ENCODE peak calls at places on chromosomes 4 and X, in eight cellular contexts. One of them, this sample, is unnamed.
A peak's percentile ranks its signal among the peaks of the same experiment; 100 is the strongest.

GRCh38 chr4:172173206-172173605 is 360.0 kb downstream of the GALNTL6 start:
- DNase-seq in right lobe of liver: no peak
- DNase-seq in tibial artery: no peak
- DNase-seq in cardiac fibroblast: no peak
- DNase-seq in AG04450: no peak
- DNase-seq in body of pancreas: no peak
- DNase-seq in A673: no peak
- DNase-seq in AG09309: no peak
- DNase-seq in this sample: no peak

GRCh38 chr4:91502365-91502764 is 801.4 kb upstream of the GRID2 start:
- DNase-seq in AG04450: no peak
- DNase-seq in right lobe of liver: no peak
- DNase-seq in A673: no peak
- DNase-seq in body of pancreas: no peak
- DNase-seq in AG09309: no peak
- DNase-seq in cardiac fibroblast: peak; percentile 16
- DNase-seq in tibial artery: no peak
- DNase-seq in this sample: no peak

GRCh38 chr4:11805837-11806236 is 377.1 kb upstream of the HS3ST1 start:
- DNase-seq in cardiac fibroblast: peak; percentile 89
- DNase-seq in AG09309: no peak
- DNase-seq in right lobe of liver: no peak
- DNase-seq in body of pancreas: no peak
- DNase-seq in tibial artery: no peak
- DNase-seq in A673: peak; percentile 2
- DNase-seq in AG04450: no peak
- DNase-seq in this sample: no peak

GRCh38 chr4:137980641-137981040 is 261.5 kb downstream of the SLC7A11 start:
- DNase-seq in body of pancreas: no peak
- DNase-seq in AG09309: no peak
- DNase-seq in tibial artery: no peak
- DNase-seq in A673: no peak
- DNase-seq in cardiac fibroblast: no peak
- DNase-seq in right lobe of liver: no peak
- DNase-seq in AG04450: no peak
- DNase-seq in this sample: no peak

GRCh38 chr4:137647375-137647774 is 115.1 kb upstream of the PCDH18 start:
- DNase-seq in AG04450: no peak
- DNase-seq in tibial artery: no peak
- DNase-seq in cardiac fibroblast: no peak
- DNase-seq in body of pancreas: no peak
- DNase-seq in A673: no peak
- DNase-seq in AG09309: no peak
- DNase-seq in right lobe of liver: no peak
- DNase-seq in this sample: no peak

GRCh38 chr4:37976513-37976912 is 16.3 kb downstream of the PTTG2 start:
- DNase-seq in A673: no peak
- DNase-seq in right lobe of liver: no peak
- DNase-seq in body of pancreas: no peak
- DNase-seq in cardiac fibroblast: peak; percentile 12
- DNase-seq in AG09309: no peak
- DNase-seq in AG04450: no peak
- DNase-seq in tibial artery: no peak
- DNase-seq in this sample: no peak

GRCh38 chr4:185463541-185463940 is 8.0 kb downstream of the CCDC110 start:
- DNase-seq in cardiac fibroblast: no peak
- DNase-seq in right lobe of liver: no peak
- DNase-seq in body of pancreas: no peak
- DNase-seq in tibial artery: no peak
- DNase-seq in AG09309: no peak
- DNase-seq in A673: no peak
- DNase-seq in AG04450: no peak
- DNase-seq in this sample: no peak

GRCh38 chrX:2854918-2855317 is 26.2 kb downstream of the GYG2 start:
- DNase-seq in right lobe of liver: no peak
- DNase-seq in tibial artery: no peak
- DNase-seq in AG09309: no peak
- DNase-seq in cardiac fibroblast: no peak
- DNase-seq in A673: no peak
- DNase-seq in AG04450: no peak
- DNase-seq in body of pancreas: no peak
- DNase-seq in this sample: no peak

GRCh38 chr4:52574036-52574435 is 85.1 kb downstream of the USP46 start:
- DNase-seq in right lobe of liver: no peak
- DNase-seq in AG09309: no peak
- DNase-seq in tibial artery: no peak
- DNase-seq in AG04450: no peak
- DNase-seq in A673: no peak
- DNase-seq in body of pancreas: no peak
- DNase-seq in cardiac fibroblast: no peak
- DNase-seq in this sample: no peak

GRCh38 chrX:1196436-1196835 is 16.0 kb downstream of the CRLF2 start:
- DNase-seq in A673: no peak
- DNase-seq in right lobe of liver: no peak
- DNase-seq in cardiac fibroblast: no peak
- DNase-seq in AG04450: no peak
- DNase-seq in tibial artery: no peak
- DNase-seq in body of pancreas: no peak
- DNase-seq in AG09309: no peak
- DNase-seq in this sample: no peak

GRCh38 chrX:152926279-152926678 is 28.4 kb downstream of the ZNF185 start:
- DNase-seq in AG09309: no peak
- DNase-seq in AG04450: no peak
- DNase-seq in body of pancreas: peak; percentile 85
- DNase-seq in tibial artery: no peak
- DNase-seq in cardiac fibroblast: peak; percentile 58
- DNase-seq in right lobe of liver: peak; percentile 57
- DNase-seq in A673: peak; percentile 86
- DNase-seq in this sample: peak; percentile 73

GRCh38 chr4:54678826-54679225 is 21.1 kb downstream of the KIT start:
- DNase-seq in tibial artery: no peak
- DNase-seq in AG04450: no peak
- DNase-seq in AG09309: no peak
- DNase-seq in body of pancreas: no peak
- DNase-seq in right lobe of liver: no peak
- DNase-seq in A673: peak; percentile 51
- DNase-seq in cardiac fibroblast: no peak
- DNase-seq in this sample: no peak

GRCh38 chr4:2651546-2651945 is 104.6 kb downstream of the TNIP2 start:
- DNase-seq in cardiac fibroblast: no peak
- DNase-seq in right lobe of liver: no peak
- DNase-seq in AG04450: no peak
- DNase-seq in A673: no peak
- DNase-seq in AG09309: no peak
- DNase-seq in body of pancreas: no peak
- DNase-seq in tibial artery: no peak
- DNase-seq in this sample: no peak

GRCh38 chrX:23898412-23898959 is 9.3 kb downstream of the APOO start:
- DNase-seq in tibial artery: no peak
- DNase-seq in right lobe of liver: no peak
- DNase-seq in cardiac fibroblast: peak; percentile 56
- DNase-seq in body of pancreas: no peak
- DNase-seq in AG04450: no peak
- DNase-seq in A673: no peak
- DNase-seq in AG09309: no peak
- DNase-seq in this sample: no peak

GRCh38 chr4:12724520-12724919 is 759.6 kb downstream of the RAB28 start:
- DNase-seq in body of pancreas: no peak
- DNase-seq in A673: peak; percentile 18
- DNase-seq in AG09309: no peak
- DNase-seq in cardiac fibroblast: peak; percentile 37
- DNase-seq in right lobe of liver: no peak
- DNase-seq in AG04450: no peak
- DNase-seq in tibial artery: no peak
- DNase-seq in this sample: no peak

GRCh38 chrX:47283015-47283771 is 50.4 kb downstream of the USP11 start:
- DNase-seq in AG09309: no peak
- DNase-seq in tibial artery: no peak
- DNase-seq in cardiac fibroblast: peak; percentile 63
- DNase-seq in right lobe of liver: no peak
- DNase-seq in body of pancreas: no peak
- DNase-seq in AG04450: no peak
- DNase-seq in A673: peak; percentile 40
- DNase-seq in this sample: peak; percentile 25

GRCh38 chr4:163164591-163164990 is 2.1 kb downstream of the NAF1 start:
- DNase-seq in A673: peak; percentile 15
- DNase-seq in cardiac fibroblast: peak; percentile 9
- DNase-seq in right lobe of liver: no peak
- DNase-seq in body of pancreas: no peak
- DNase-seq in AG09309: no peak
- DNase-seq in tibial artery: no peak
- DNase-seq in AG04450: no peak
- DNase-seq in this sample: no peak

GRCh38 chrX:109472939-109473713 is 8.8 kb downstream of the GUCY2F start:
- DNase-seq in tibial artery: no peak
- DNase-seq in body of pancreas: no peak
- DNase-seq in cardiac fibroblast: peak; percentile 38
- DNase-seq in AG04450: no peak
- DNase-seq in A673: peak; percentile 75
- DNase-seq in AG09309: no peak
- DNase-seq in right lobe of liver: no peak
- DNase-seq in this sample: no peak

GRCh38 chrX:152926923-152927322 is 29.1 kb downstream of the ZNF185 start:
- DNase-seq in A673: no peak
- DNase-seq in body of pancreas: no peak
- DNase-seq in AG09309: no peak
- DNase-seq in cardiac fibroblast: no peak
- DNase-seq in tibial artery: no peak
- DNase-seq in AG04450: no peak
- DNase-seq in right lobe of liver: no peak
- DNase-seq in this sample: no peak

GRCh38 chr4:61070269-61070668 is 129.9 kb upstream of the ADGRL3 start:
- DNase-seq in A673: no peak
- DNase-seq in AG04450: no peak
- DNase-seq in AG09309: no peak
- DNase-seq in body of pancreas: no peak
- DNase-seq in tibial artery: no peak
- DNase-seq in right lobe of liver: no peak
- DNase-seq in cardiac fibroblast: no peak
- DNase-seq in this sample: no peak

GRCh38 chrX:42948723-42949122 is 170.8 kb upstream of the PPP1R2C start:
- DNase-seq in cardiac fibroblast: no peak
- DNase-seq in A673: no peak
- DNase-seq in AG04450: no peak
- DNase-seq in tibial artery: no peak
- DNase-seq in AG09309: no peak
- DNase-seq in right lobe of liver: no peak
- DNase-seq in body of pancreas: no peak
- DNase-seq in this sample: no peak

GRCh38 chr4:6269651-6270511 is at the start of gene WFS1:
- DNase-seq in AG04450: peak; percentile 95
- DNase-seq in AG09309: peak; percentile 91
- DNase-seq in tibial artery: peak; percentile 100
- DNase-seq in right lobe of liver: peak; percentile 99
- DNase-seq in cardiac fibroblast: peak; percentile 99
- DNase-seq in body of pancreas: peak; percentile 99
- DNase-seq in A673: peak; percentile 99
- DNase-seq in this sample: peak; percentile 89

GRCh38 chr4:2264481-2265041 is 2.7 kb upstream of the MXD4 start:
- DNase-seq in AG09309: no peak
- DNase-seq in cardiac fibroblast: no peak
- DNase-seq in body of pancreas: peak; percentile 13
- DNase-seq in right lobe of liver: no peak
- DNase-seq in AG04450: no peak
- DNase-seq in A673: no peak
- DNase-seq in tibial artery: no peak
- DNase-seq in this sample: no peak

GRCh38 chrX:38166478-38167083 is 54.1 kb downstream of the SRPX start:
- DNase-seq in cardiac fibroblast: peak; percentile 39
- DNase-seq in AG09309: no peak
- DNase-seq in tibial artery: no peak
- DNase-seq in right lobe of liver: no peak
- DNase-seq in body of pancreas: peak; percentile 21
- DNase-seq in A673: peak; percentile 54
- DNase-seq in AG04450: no peak
- DNase-seq in this sample: no peak
- TF ChIP-seq CTCF in cardiac fibroblast: peak; percentile 20
- TF ChIP-seq CTCF in AG09309: peak; percentile 51
- TF ChIP-seq CTCF in tibial artery: peak; percentile 48
- TF ChIP-seq CTCF in right lobe of liver: peak; percentile 64
- TF ChIP-seq CTCF in body of pancreas: peak; percentile 64
- TF ChIP-seq CTCF in A673: peak; percentile 79
- TF ChIP-seq CTCF in AG04450: peak; percentile 44
- TF ChIP-seq CTCF in this sample: no peak

GRCh38 chr4:85952982-85953650 is 406.7 kb downstream of the MAPK10 start:
- DNase-seq in tibial artery: no peak
- DNase-seq in cardiac fibroblast: peak; percentile 29
- DNase-seq in AG09309: no peak
- DNase-seq in A673: no peak
- DNase-seq in body of pancreas: no peak
- DNase-seq in right lobe of liver: no peak
- DNase-seq in AG04450: no peak
- DNase-seq in this sample: no peak
- H3K4me3 ChIP-seq in tibial artery: no peak overlapping the region
- H3K4me3 ChIP-seq in cardiac fibroblast: no peak overlapping the region
- H3K4me3 ChIP-seq in AG09309: no peak overlapping the region
- H3K4me3 ChIP-seq in A673: no peak overlapping the region
- H3K4me3 ChIP-seq in body of pancreas: no peak overlapping the region
- H3K4me3 ChIP-seq in right lobe of liver: no peak overlapping the region
- H3K4me3 ChIP-seq in AG04450: no peak overlapping the region
- H3K4me3 ChIP-seq in this sample: no peak overlapping the region

GRCh38 chrX:138463476-138463875 is 248.0 kb downstream of the FGF13 start:
- DNase-seq in tibial artery: no peak
- DNase-seq in body of pancreas: no peak
- DNase-seq in A673: no peak
- DNase-seq in right lobe of liver: no peak
- DNase-seq in AG09309: no peak
- DNase-seq in cardiac fibroblast: no peak
- DNase-seq in AG04450: no peak
- DNase-seq in this sample: no peak
- TF ChIP-seq CTCF in tibial artery: no peak
- TF ChIP-seq CTCF in body of pancreas: no peak
- TF ChIP-seq CTCF in A673: no peak
- TF ChIP-seq CTCF in right lobe of liver: no peak
- TF ChIP-seq CTCF in AG09309: no peak
- TF ChIP-seq CTCF in cardiac fibroblast: no peak
- TF ChIP-seq CTCF in AG04450: no peak
- TF ChIP-seq CTCF in this sample: no peak

GRCh38 chr4:40553995-40554394 is 75.7 kb downstream of the RBM47 start:
- DNase-seq in AG04450: no peak
- DNase-seq in cardiac fibroblast: peak; percentile 16
- DNase-seq in body of pancreas: no peak
- DNase-seq in A673: peak; percentile 33
- DNase-seq in AG09309: no peak
- DNase-seq in tibial artery: no peak
- DNase-seq in right lobe of liver: no peak
- DNase-seq in this sample: no peak

GRCh38 chr4:40552536-40552935 is 77.1 kb downstream of the RBM47 start:
- DNase-seq in AG09309: no peak
- DNase-seq in tibial artery: no peak
- DNase-seq in body of pancreas: peak; percentile 62
- DNase-seq in right lobe of liver: no peak
- DNase-seq in A673: no peak
- DNase-seq in AG04450: no peak
- DNase-seq in cardiac fibroblast: no peak
- DNase-seq in this sample: no peak

GRCh38 chr4:40548256-40548655 is 81.4 kb downstream of the RBM47 start:
- DNase-seq in body of pancreas: no peak
- DNase-seq in right lobe of liver: no peak
- DNase-seq in AG09309: no peak
- DNase-seq in AG04450: no peak
- DNase-seq in cardiac fibroblast: no peak
- DNase-seq in tibial artery: no peak
- DNase-seq in A673: no peak
- DNase-seq in this sample: no peak

GRCh38 chr4:40547446-40548132 is 82.1 kb downstream of the RBM47 start:
- DNase-seq in cardiac fibroblast: no peak
- DNase-seq in A673: no peak
- DNase-seq in tibial artery: no peak
- DNase-seq in AG04450: no peak
- DNase-seq in AG09309: no peak
- DNase-seq in body of pancreas: no peak
- DNase-seq in right lobe of liver: no peak
- DNase-seq in this sample: no peak

GRCh38 chr4:40550900-40551546 is 78.6 kb downstream of the RBM47 start:
- DNase-seq in right lobe of liver: no peak
- DNase-seq in cardiac fibroblast: peak; percentile 74
- DNase-seq in AG04450: no peak
- DNase-seq in body of pancreas: peak; percentile 67
- DNase-seq in A673: peak; percentile 28
- DNase-seq in tibial artery: no peak
- DNase-seq in AG09309: no peak
- DNase-seq in this sample: no peak
- H3K4me3 ChIP-seq in right lobe of liver: peak overlapping the region; percentile 20
- H3K4me3 ChIP-seq in cardiac fibroblast: no peak overlapping the region
- H3K4me3 ChIP-seq in AG04450: peak overlapping the region; percentile 34
- H3K4me3 ChIP-seq in body of pancreas: no peak overlapping the region
- H3K4me3 ChIP-seq in A673: no peak overlapping the region
- H3K4me3 ChIP-seq in tibial artery: peak overlapping the region; percentile 25
- H3K4me3 ChIP-seq in AG09309: no peak overlapping the region
- H3K4me3 ChIP-seq in this sample: no peak overlapping the region